ENCODE peak calls at places on chromosomes 6 and 20, in six cellular contexts. W is AG10803, O is tibial nerve, T is GM20000, R is heart left ventricle, N is fibroblast of lung. H is an unnamed sample.

GRCh38 chr20:8399963-8400362 is 267.9 kb downstream of the PLCB1 start:
- DNase-seq in R (no peak), N (no peak), W (no peak), O (no peak), T (peak), H (peak)

GRCh38 chr6:49430187-49430586 is 32.9 kb downstream of the MMUT start:
- DNase-seq in W (peak), N (peak), O (no peak), R (no peak), T (no peak), H (no peak)

GRCh38 chr6:3919130-3919628 is 70.0 kb downstream of the FAM50B start:
- DNase-seq in N (peak), O (no peak), W (peak), R (peak), T (no peak), H (no peak)

GRCh38 chr6:27295301-27296079 is 16.6 kb downstream of the POM121L2 start:
- DNase-seq in N (peak), O (no peak), T (no peak), W (peak), R (no peak), H (no peak)

GRCh38 chr6:167836722-167837121 is 10.0 kb downstream of the AFDN start:
- DNase-seq in W (peak), T (no peak), R (no peak), O (no peak), N (peak), H (no peak)

GRCh38 chr20:17650301-17650761 is 31.7 kb downstream of the RRBP1 start:
- DNase-seq in N (no peak), T (no peak), W (no peak), R (peak), O (no peak), H (no peak)

GRCh38 chr6:32082951-32083350 is 26.2 kb downstream of the TNXB start:
- DNase-seq in R (peak), N (peak), O (peak), W (peak), T (no peak), H (no peak)

GRCh38 chr6:127100510-127101140 is 17.8 kb upstream of the RSPO3 start:
- DNase-seq in N (peak), T (no peak), R (no peak), W (peak), O (no peak), H (no peak)

GRCh38 chr20:63625771-63626423 is 1.0 kb downstream of the GMEB2 start:
- DNase-seq in N (peak), R (peak), O (no peak), T (peak), W (peak), H (peak)

GRCh38 chr6:293185-294174 is 1.2 kb downstream of the DUSP22 start:
- DNase-seq in R (peak), O (peak), T (no peak), N (peak), W (peak), H (no peak)

GRCh38 chr20:47758517-47759450 is 26.5 kb downstream of the SULF2 start:
- DNase-seq in T (no peak), R (no peak), O (no peak), W (no peak), N (no peak), H (peak)

GRCh38 chr20:48791014-48791413 is 36.8 kb downstream of the PREX1 start:
- DNase-seq in W (no peak), O (no peak), N (peak), R (no peak), T (no peak), H (no peak)

GRCh38 chr6:66307490-66307889 is 600.5 kb upstream of the EYS start:
- DNase-seq in O (no peak), W (no peak), T (no peak), R (no peak), N (peak), H (no peak)

GRCh38 chr6:166474721-166475565 is 92.2 kb upstream of the MPC1 start:
- DNase-seq in N (peak), T (no peak), W (peak), R (no peak), O (no peak), H (no peak)

DNA sequence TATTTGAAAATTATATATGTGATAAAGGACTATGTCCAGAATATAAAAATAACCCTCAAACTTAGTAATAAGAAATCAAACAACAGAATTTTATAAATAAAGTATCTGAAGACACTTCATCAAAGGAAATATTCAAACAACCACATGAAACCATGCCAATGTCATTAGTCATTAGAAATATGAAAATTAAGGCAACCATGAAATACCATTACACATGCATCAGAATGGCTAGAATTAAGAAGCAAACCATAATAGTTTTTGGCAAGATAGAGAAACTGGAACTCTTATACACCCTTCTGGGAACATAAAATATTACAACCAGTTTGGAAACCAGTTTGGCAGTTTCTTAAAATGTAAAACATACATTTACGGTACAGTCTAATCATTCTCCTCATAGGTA is 137.2 kb upstream of the ADGRB3 start:
- DNase-seq in T (no peak), W (no peak), R (no peak), O (no peak), N (peak), H (no peak)
- TF ChIP-seq CTCF in T (no peak), W (no peak), R (no peak), O (no peak), N (no peak), H (no peak)

GRCh38 chr6:4956625-4957024 is 47.2 kb downstream of the RPP40 start:
- DNase-seq in W (no peak), R (no peak), O (no peak), T (no peak), N (no peak), H (no peak)

GRCh38 chr6:4961322-4962168 is 42.3 kb downstream of the RPP40 start:
- DNase-seq in W (peak), T (no peak), O (no peak), N (peak), R (no peak), H (no peak)

GRCh38 chr6:4953440-4953839 is 50.4 kb downstream of the RPP40 start:
- DNase-seq in R (no peak), O (no peak), N (no peak), W (no peak), T (no peak), H (no peak)

GRCh38 chr6:4958624-4959023 is 45.2 kb downstream of the RPP40 start:
- DNase-seq in T (no peak), N (no peak), O (no peak), W (no peak), R (no peak), H (no peak)

GRCh38 chr6:4957521-4958231 is 46.2 kb downstream of the RPP40 start:
- DNase-seq in T (no peak), W (no peak), N (no peak), R (no peak), O (no peak), H (no peak)
- TF ChIP-seq CTCF in T (no peak), W (peak), N (no peak), R (no peak), O (no peak), H (no peak)

GRCh38 chr6:74065713-74066112 is 369.7 kb downstream of the CD109 start:
- DNase-seq in O (no peak), R (no peak), W (no peak), T (no peak), N (no peak), H (no peak)
- TF ChIP-seq CTCF in O (no peak), R (no peak), W (no peak), T (no peak), N (no peak), H (no peak)

DNA sequence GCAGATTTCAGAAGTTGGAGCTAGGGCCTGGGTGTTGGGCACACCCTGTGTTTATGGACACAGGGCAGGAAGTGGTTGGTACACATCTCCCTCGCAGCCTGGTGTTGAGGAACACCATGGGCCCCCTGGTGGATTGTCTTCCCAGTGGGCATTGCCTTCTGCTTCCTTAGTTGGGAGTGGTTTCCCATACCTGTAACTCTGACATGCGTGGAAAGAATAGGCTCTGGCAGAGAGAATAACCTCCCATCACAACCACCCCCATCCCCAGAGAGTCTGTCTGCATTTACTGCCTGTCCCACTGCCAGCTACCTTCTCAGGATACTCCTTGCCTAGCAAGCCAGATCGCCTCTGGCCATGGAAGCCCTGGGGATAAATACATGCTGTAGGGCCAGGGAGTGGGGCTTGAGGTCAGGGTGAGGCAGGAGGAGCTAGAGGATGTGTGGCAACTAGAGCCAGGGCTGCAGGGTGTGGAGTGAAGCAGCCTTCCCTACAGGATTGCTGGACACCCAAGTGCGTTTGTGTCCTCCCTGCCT is 14.7 kb downstream of the LRRC73 start:
- DNase-seq in R (no peak), T (no peak), W (no peak), N (no peak), O (no peak), H (no peak)
- TF ChIP-seq CTCF in R (peak), T (peak), W (peak), N (peak), O (no peak), H (no peak)